ENCODE peak calls at places on chromosome X, in six cellular contexts. D, G, N, M, E and X are unnamed samples.

GRCh38 chrX:100408643-100409315 is 1.3 kb downstream of the PCDH19 start:
- DNase-seq in D (no peak), M (no peak), N (no peak), G (no peak), E (peak; percentile 35), X (no peak)

GRCh38 chrX:54494970-54495813 is 842 bp downstream of the FGD1 start:
- DNase-seq in N (no peak), M (peak; percentile 42), D (peak; percentile 16), E (peak; percentile 34), G (peak; percentile 18), X (peak; percentile 31)

GRCh38 chrX:109830157-109830703 is 97.2 kb upstream of the ACSL4 start:
- DNase-seq in M (no peak), N (no peak), G (no peak), E (no peak), D (no peak), X (no peak)

GRCh38 chrX:134294548-134294947 is 57.6 kb downstream of the CCDC160 start:
- DNase-seq in E (peak; percentile 3), M (no peak), D (no peak), N (no peak), G (no peak), X (no peak)

GRCh38 chrX:118346258-118347094 is 570 bp downstream of the WDR44 start:
- DNase-seq in G (peak; percentile 44), E (peak; percentile 44), M (peak; percentile 40), N (peak; percentile 82), D (peak; percentile 34), X (peak; percentile 37)

GRCh38 chrX:1093112-1093511 is 119.3 kb downstream of the CRLF2 start:
- DNase-seq in M (no peak), E (no peak), N (no peak), D (no peak), G (no peak), X (no peak)

GRCh38 chrX:111270339-111270738 is at the start of gene CAPN6:
- DNase-seq in G (peak; percentile 27), N (no peak), M (peak; percentile 43), E (no peak), D (no peak), X (peak; percentile 38)

GRCh38 chrX:150548684-150549083 is 19.7 kb upstream of the MTM1 start:
- DNase-seq in G (no peak), M (no peak), D (no peak), N (no peak), E (no peak), X (no peak)

GRCh38 chrX:108123591-108124366 is 32.2 kb downstream of the ATG4A start:
- DNase-seq in M (no peak), E (no peak), G (no peak), N (no peak), D (no peak), X (no peak)

GRCh38 chrX:136097871-136098805 is 49.2 kb upstream of the FHL1 start:
- DNase-seq in N (no peak), E (no peak), D (no peak), G (no peak), M (no peak), X (no peak)

GRCh38 chrX:152988536-152989291 is 5.2 kb downstream of the PNMA5 start:
- DNase-seq in M (no peak), N (no peak), G (no peak), D (no peak), E (no peak), X (no peak)

GRCh38 chrX:107154787-107155620 is 36.4 kb upstream of the RBM41 start:
- DNase-seq in N (no peak), D (no peak), G (no peak), M (no peak), E (no peak), X (no peak)

GRCh38 chrX:132023896-132024386 is 839 bp downstream of the STK26 start:
- DNase-seq in E (peak; percentile 68), G (no peak), D (no peak), N (no peak), M (no peak), X (no peak)

GRCh38 chrX:53319614-53320542 is 38.5 kb upstream of the IQSEC2 start:
- DNase-seq in D (no peak), E (no peak), N (no peak), M (peak; percentile 24), G (no peak), X (no peak)

GRCh38 chrX:135295238-135295943 is 13.9 kb upstream of the ETDC start:
- DNase-seq in G (no peak), D (peak; percentile 6), M (no peak), N (no peak), E (peak; percentile 55), X (no peak)

GRCh38 chrX:153526801-153527599 is 9.6 kb downstream of the ATP2B3 start:
- DNase-seq in M (no peak), N (no peak), E (no peak), D (no peak), G (no peak), X (no peak)

GRCh38 chrX:33001107-33001506 is 210.2 kb downstream of the DMD start:
- DNase-seq in G (no peak), M (no peak), D (no peak), N (no peak), E (no peak), X (no peak)

GRCh38 chrX:37846934-37847732 is at the start of gene DYNLT3:
- DNase-seq in E (peak; percentile 76), N (peak; percentile 84), M (peak; percentile 87), D (peak; percentile 64), G (peak; percentile 82), X (peak; percentile 86)

GRCh38 chrX:71440401-71440800 is 74.2 kb downstream of the TAF1 start:
- DNase-seq in D (no peak), N (no peak), G (no peak), E (no peak), M (no peak), X (no peak)

GRCh38 chrX:63929608-63930007 is 144.6 kb upstream of the ARHGEF9 start:
- DNase-seq in E (no peak), G (no peak), N (no peak), D (no peak), M (no peak), X (no peak)

GRCh38 chrX:119272882-119273806 is 37.1 kb downstream of the PGRMC1 start:
- DNase-seq in N (no peak), M (peak; percentile 24), G (peak; percentile 25), D (peak; percentile 66), E (peak; percentile 29), X (peak; percentile 28)

GRCh38 chrX:50838820-50839600 is 25.0 kb upstream of the SHROOM4 start:
- DNase-seq in N (no peak), E (no peak), M (no peak), G (no peak), D (no peak), X (no peak)

GRCh38 chrX:86946569-86946968 is 571.0 kb upstream of the KLHL4 start:
- DNase-seq in E (peak; percentile 72), N (no peak), D (peak; percentile 26), M (no peak), G (peak; percentile 21), X (no peak)

GRCh38 chrX:10008483-10009056 is 41.4 kb downstream of the CLDN34 start:
- DNase-seq in G (no peak), D (no peak), E (no peak), N (no peak), M (no peak), X (no peak)

GRCh38 chrX:1925053-1925481 is 310.2 kb downstream of the ASMT start:
- DNase-seq in N (no peak), G (no peak), M (no peak), D (peak; percentile 12), E (peak; percentile 19), X (no peak)

GRCh38 chrX:9677098-9677739 is 88.4 kb downstream of the GPR143 start:
- DNase-seq in D (no peak), G (no peak), E (no peak), M (no peak), N (no peak), X (peak; percentile 37)

GRCh38 chrX:439236-439635 is 52.5 kb upstream of the PPP2R3B start:
- DNase-seq in D (no peak), G (no peak), M (no peak), E (no peak), N (no peak), X (no peak)

GRCh38 chrX:107429090-107429489 is 20.4 kb upstream of the FRMPD3 start:
- DNase-seq in N (no peak), G (peak; percentile 59), E (peak; percentile 53), M (peak; percentile 76), D (peak; percentile 15), X (no peak)

GRCh38 chrX:49910344-49910743 is 12.1 kb upstream of the CLCN5 start:
- DNase-seq in G (no peak), E (no peak), M (no peak), N (no peak), D (no peak), X (no peak)

DNA sequence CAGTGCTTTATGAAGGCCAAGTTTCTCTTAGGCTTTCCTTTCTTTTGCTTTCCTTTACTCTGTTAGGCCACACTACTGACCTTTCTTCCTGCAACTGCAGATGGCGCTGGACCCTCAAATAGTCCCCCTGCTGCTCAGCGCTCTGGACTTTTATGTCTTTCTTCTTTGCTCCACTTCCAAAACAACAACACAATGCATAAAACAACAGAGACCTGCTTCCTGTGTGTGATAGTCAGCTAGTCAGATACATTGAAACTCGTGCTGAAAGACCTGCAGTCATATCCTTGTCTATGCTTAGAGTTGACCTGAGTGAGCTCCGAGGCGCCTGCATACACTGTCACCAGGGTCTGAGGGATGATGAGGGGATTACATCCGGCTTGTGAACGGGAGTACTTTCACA is 108.9 kb upstream of the TEX13D start:
- DNase-seq in E (peak; percentile 25), D (peak; percentile 18), M (no peak), G (no peak), N (no peak), X (no peak)
- TF ChIP-seq CTCF in E (no peak), D (no peak), M (no peak), G (no peak), N (no peak), X (no peak)

GRCh38 chrX:12128017-12128416 is 10.3 kb upstream of the FRMPD4 start:
- DNase-seq in M (no peak), D (no peak), E (no peak), G (no peak), N (no peak), X (no peak)
- TF ChIP-seq CTCF in M (no peak), D (no peak), E (no peak), G (no peak), N (no peak), X (no peak)

DNA sequence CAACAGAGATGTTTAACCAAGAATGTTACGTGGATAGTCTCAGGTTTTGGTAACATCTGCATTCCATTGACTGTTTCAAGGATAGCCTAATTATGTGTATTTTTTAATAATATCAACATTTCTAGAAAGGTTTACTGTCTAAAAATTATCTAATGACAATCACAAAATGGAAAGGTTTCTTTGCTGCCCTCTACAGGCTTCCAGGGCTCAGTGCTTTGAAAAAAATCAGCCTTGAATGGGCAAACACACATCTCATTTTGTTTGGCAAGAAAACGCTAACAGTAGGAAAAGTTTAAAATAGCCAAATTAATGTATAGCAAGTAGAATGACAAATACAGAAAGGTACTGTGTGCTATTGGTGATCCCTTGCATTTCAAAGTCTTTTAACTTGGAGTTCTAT is 223.4 kb upstream of the PRPS2 start:
- DNase-seq in G (no peak), E (peak; percentile 1), M (no peak), N (no peak), D (no peak), X (no peak)
- TF ChIP-seq CTCF in G (peak; percentile 27), E (peak; percentile 68), M (peak; percentile 36), N (peak; percentile 4), D (peak; percentile 43), X (peak; percentile 31)

DNA sequence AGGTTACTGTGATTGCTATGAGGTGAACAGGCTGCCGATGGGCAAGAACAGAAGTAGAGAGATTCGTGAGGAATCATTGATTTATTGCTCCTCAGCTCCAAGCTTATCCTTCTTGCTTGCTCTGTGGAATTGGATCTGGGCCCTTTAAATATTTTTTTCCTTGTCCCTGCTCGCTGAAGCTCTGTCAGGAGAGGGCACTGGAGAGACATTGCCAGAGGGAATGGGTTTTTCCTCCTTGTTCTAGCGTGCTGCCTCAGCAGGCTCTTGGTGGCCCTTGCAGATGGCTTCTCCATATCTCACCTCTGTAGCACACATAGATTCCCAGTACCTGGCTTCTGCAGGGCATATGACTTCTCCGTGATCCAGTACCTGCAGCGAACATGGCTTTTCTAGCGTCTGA is 67.4 kb downstream of the CNGA2 start:
- DNase-seq in N (no peak), D (no peak), G (no peak), M (no peak), E (no peak), X (no peak)
- TF ChIP-seq CTCF in N (no peak), D (no peak), G (no peak), M (no peak), E (peak; percentile 17), X (no peak)